ENCODE peak calls at places on chromosomes 1 and 21, in ten cellular contexts. J, A, P, F, T, H, S, B, V and W are unnamed samples.

GRCh38 chr1:54405894-54406293 is 300 bp downstream of the SSBP3 start:
- DNase-seq in J (no peak), A (no peak), P (no peak), F (no peak), T (peak), H (peak), S (no peak), B (no peak), V (no peak), W (no peak)

GRCh38 chr1:1128454-1129139 is 12.7 kb upstream of the C1orf159 start:
- DNase-seq in J (no peak), A (no peak), P (no peak), F (no peak), T (peak), H (no peak), S (peak), B (no peak), V (no peak), W (no peak)

GRCh38 chr1:236354330-236355147 is 39.5 kb upstream of the EDARADD start:
- DNase-seq in J (peak), A (no peak), P (no peak), F (no peak), T (no peak), H (no peak), S (no peak), B (no peak), V (no peak), W (no peak)

GRCh38 chr1:7380712-7381111 is 390.4 kb upstream of the VAMP3 start:
- DNase-seq in J (peak), A (no peak), P (no peak), F (no peak), T (no peak), H (no peak), S (no peak), B (no peak), V (no peak), W (no peak)

GRCh38 chr1:162118063-162118462 is 48.6 kb downstream of the NOS1AP start:
- DNase-seq in J (no peak), A (no peak), P (no peak), F (no peak), T (no peak), H (no peak), S (no peak), B (no peak), V (no peak), W (no peak)

GRCh38 chr1:2110738-2111673 is 60.8 kb downstream of the PRKCZ start:
- DNase-seq in J (no peak), A (no peak), P (peak), F (no peak), T (peak), H (peak), S (no peak), B (no peak), V (no peak), W (no peak)

GRCh38 chr1:3070304-3070653 is 1.3 kb downstream of the PRDM16 start:
- DNase-seq in J (no peak), A (no peak), P (peak), F (no peak), T (no peak), H (peak), S (no peak), B (no peak), V (no peak), W (no peak)

GRCh38 chr1:25610822-25611630 is 5.6 kb upstream of the MAN1C1 start:
- DNase-seq in J (no peak), A (no peak), P (no peak), F (no peak), T (no peak), H (no peak), S (no peak), B (no peak), V (no peak), W (peak)

GRCh38 chr1:62361426-62361825 is 42.2 kb upstream of the KANK4 start:
- DNase-seq in J (no peak), A (no peak), P (no peak), F (no peak), T (no peak), H (no peak), S (no peak), B (no peak), V (no peak), W (no peak)

GRCh38 chr1:43227138-43227836 is 42.5 kb upstream of the TMEM125 start:
- DNase-seq in J (peak), A (peak), P (peak), F (peak), T (peak), H (peak), S (peak), B (peak), V (peak), W (peak)

GRCh38 chr1:163670980-163671757 is 349.4 kb downstream of the NUF2 start:
- DNase-seq in J (no peak), A (no peak), P (no peak), F (no peak), T (no peak), H (no peak), S (no peak), B (no peak), V (no peak), W (no peak)

GRCh38 chr1:64110924-64111777 is 92.3 kb upstream of the UBE2U start:
- DNase-seq in J (peak), A (no peak), P (no peak), F (no peak), T (no peak), H (no peak), S (no peak), B (no peak), V (no peak), W (no peak)

GRCh38 chr1:162976628-162977027 is 92.5 kb upstream of the RGS4 start:
- DNase-seq in J (peak), A (no peak), P (no peak), F (no peak), T (no peak), H (no peak), S (no peak), B (no peak), V (no peak), W (no peak)

GRCh38 chr1:158117854-158118691 is 62.6 kb upstream of the CD1D start:
- DNase-seq in J (no peak), A (peak), P (no peak), F (no peak), T (no peak), H (peak), S (peak), B (no peak), V (peak), W (no peak)

GRCh38 chr1:58687516-58687915 is 12.3 kb downstream of the MYSM1 start:
- DNase-seq in J (no peak), A (no peak), P (no peak), F (no peak), T (no peak), H (peak), S (no peak), B (no peak), V (no peak), W (no peak)

GRCh38 chr1:242784807-242785206 is 260.3 kb upstream of the PLD5 start:
- DNase-seq in J (no peak), A (no peak), P (no peak), F (no peak), T (no peak), H (no peak), S (no peak), B (no peak), V (no peak), W (no peak)

GRCh38 chr1:156760796-156761104 is 6.6 kb upstream of the PRCC start:
- DNase-seq in J (no peak), A (no peak), P (no peak), F (no peak), T (no peak), H (no peak), S (no peak), B (no peak), V (no peak), W (no peak)

GRCh38 chr21:38955495-38955894 is 149.8 kb downstream of the ETS2 start:
- DNase-seq in J (peak), A (no peak), P (no peak), F (no peak), T (no peak), H (peak), S (peak), B (no peak), V (no peak), W (no peak)

GRCh38 chr21:44686843-44687561 is 5.0 kb upstream of the KRTAP12-1 start:
- DNase-seq in J (no peak), A (no peak), P (no peak), F (no peak), T (no peak), H (peak), S (no peak), B (no peak), V (no peak), W (no peak)

GRCh38 chr1:230356869-230357778 is 69.0 kb downstream of the PGBD5 start:
- DNase-seq in J (no peak), A (no peak), P (no peak), F (no peak), T (no peak), H (no peak), S (no peak), B (no peak), V (no peak), W (no peak)

GRCh38 chr1:215044151-215044550 is 38.4 kb upstream of the KCNK2 start:
- DNase-seq in J (no peak), A (no peak), P (no peak), F (no peak), T (no peak), H (no peak), S (no peak), B (no peak), V (no peak), W (no peak)

GRCh38 chr1:23168079-23168461 is 586 bp downstream of the LUZP1 start:
- DNase-seq in J (no peak), A (peak), P (peak), F (no peak), T (peak), H (peak), S (peak), B (no peak), V (peak), W (no peak)

GRCh38 chr1:109290998-109291397 is 8.1 kb upstream of the PSRC1 start:
- DNase-seq in J (no peak), A (no peak), P (no peak), F (no peak), T (no peak), H (no peak), S (no peak), B (no peak), V (no peak), W (no peak)

GRCh38 chr1:162159515-162159914 is 90.0 kb downstream of the NOS1AP start:
- DNase-seq in J (no peak), A (no peak), P (no peak), F (no peak), T (no peak), H (no peak), S (no peak), B (no peak), V (no peak), W (no peak)

GRCh38 chr1:38031513-38031866 is 15.1 kb downstream of the POU3F1 start:
- DNase-seq in J (no peak), A (no peak), P (no peak), F (no peak), T (no peak), H (no peak), S (no peak), B (no peak), V (no peak), W (no peak)

GRCh38 chr1:38029081-38029681 is 16.6 kb downstream of the UTP11 start:
- DNase-seq in J (no peak), A (no peak), P (peak), F (no peak), T (no peak), H (peak), S (no peak), B (no peak), V (peak), W (no peak)

GRCh38 chr1:38030596-38031512 is 15.7 kb downstream of the POU3F1 start:
- DNase-seq in J (no peak), A (no peak), P (no peak), F (no peak), T (peak), H (no peak), S (no peak), B (no peak), V (no peak), W (no peak)

GRCh38 chr1:38028671-38029070 is 16.1 kb downstream of the UTP11 start:
- DNase-seq in J (no peak), A (no peak), P (no peak), F (no peak), T (no peak), H (no peak), S (no peak), B (no peak), V (peak), W (no peak)

GRCh38 chr1:38029725-38030511 is 16.7 kb downstream of the POU3F1 start:
- DNase-seq in J (peak), A (peak), P (peak), F (no peak), T (peak), H (peak), S (no peak), B (no peak), V (peak), W (no peak)
- H3K27ac ChIP-seq in J (peak), A (no peak), P (peak), F (no peak), T (peak), H (peak), S (no peak), B (peak), V (peak), W (no peak)

GRCh38 chr21:34536311-34536710 is 24.3 kb upstream of the KCNE1 start:
- DNase-seq in J (no peak), A (no peak), P (no peak), F (no peak), T (no peak), H (no peak), S (no peak), B (no peak), V (no peak), W (no peak)
- H3K27ac ChIP-seq in J (no peak), A (no peak), P (no peak), F (no peak), T (no peak), H (peak), S (no peak), B (no peak), V (no peak), W (no peak)

DNA sequence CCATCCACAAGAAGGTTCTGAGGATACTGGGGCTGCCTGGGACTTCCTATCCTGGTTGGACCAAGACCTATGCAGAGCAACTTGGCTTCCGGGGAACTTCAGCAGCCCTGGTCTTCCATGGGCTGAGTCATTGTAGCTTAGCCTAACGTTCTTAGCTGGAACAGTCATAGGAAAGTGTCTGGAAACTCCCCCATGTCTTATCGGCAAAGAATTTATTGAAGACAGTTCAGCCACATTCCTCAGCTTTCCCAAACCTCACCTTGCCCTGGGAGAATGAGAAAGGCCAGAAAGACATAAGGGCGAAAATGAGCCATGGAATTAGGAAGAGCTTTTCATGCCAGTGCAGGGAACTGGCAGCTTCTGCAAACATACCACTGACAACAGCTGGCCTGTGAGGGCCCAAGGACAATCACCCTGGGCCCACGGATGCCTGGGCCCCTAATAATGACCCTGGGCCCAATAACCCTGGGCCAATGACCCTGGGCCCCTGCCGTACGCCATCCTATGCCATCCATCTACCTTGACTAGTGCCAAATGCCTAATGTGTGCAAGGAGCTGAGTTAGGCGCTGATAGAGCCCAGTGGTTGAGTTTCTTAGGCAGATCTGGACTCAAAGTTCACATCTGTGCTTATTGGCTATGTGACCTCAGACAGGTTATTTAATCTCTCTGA is 114.4 kb upstream of the GADD45A start:
- DNase-seq in J (peak), A (no peak), P (no peak), F (no peak), T (no peak), H (no peak), S (no peak), B (peak), V (no peak), W (no peak)
- H3K27ac ChIP-seq in J (peak), A (no peak), P (peak), F (peak), T (no peak), H (no peak), S (no peak), B (peak), V (no peak), W (no peak)

GRCh38 chr21:33300701-33301631 is 23.8 kb upstream of the IFNAR1 start:
- DNase-seq in J (no peak), A (no peak), P (no peak), F (no peak), T (no peak), H (no peak), S (no peak), B (no peak), V (no peak), W (no peak)

GRCh38 chr21:33302055-33302454 is 22.7 kb upstream of the IFNAR1 start:
- DNase-seq in J (no peak), A (no peak), P (no peak), F (no peak), T (no peak), H (no peak), S (no peak), B (no peak), V (no peak), W (no peak)

GRCh38 chr21:33299181-33299752 is 25.5 kb upstream of the IFNAR1 start:
- DNase-seq in J (peak), A (peak), P (no peak), F (no peak), T (no peak), H (no peak), S (no peak), B (no peak), V (peak), W (no peak)

GRCh38 chr21:33302796-33303195 is 22.0 kb upstream of the IFNAR1 start:
- DNase-seq in J (no peak), A (no peak), P (no peak), F (no peak), T (no peak), H (no peak), S (no peak), B (no peak), V (no peak), W (no peak)

DNA sequence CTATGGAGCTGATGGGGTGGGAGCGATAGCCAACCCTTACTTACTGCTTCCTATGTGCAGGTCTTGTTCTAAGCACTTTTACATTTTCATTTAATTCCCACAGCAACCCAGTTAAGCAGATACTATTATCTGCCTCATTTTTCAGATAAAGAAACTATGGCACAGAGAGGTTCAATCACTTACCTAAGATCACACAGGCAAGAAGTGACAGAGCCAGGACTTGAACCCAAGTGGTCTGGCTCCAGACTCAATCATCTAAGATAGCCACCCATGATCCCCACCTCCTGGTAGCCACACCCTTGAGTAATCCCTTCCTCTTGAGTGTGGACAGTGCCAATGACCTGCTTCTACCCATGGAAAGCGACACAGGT is 23.2 kb upstream of the IFNAR1 start:
- DNase-seq in J (no peak), A (no peak), P (no peak), F (no peak), T (no peak), H (no peak), S (no peak), B (no peak), V (no peak), W (no peak)
- H3K27ac ChIP-seq in J (no peak), A (no peak), P (peak), F (no peak), T (peak), H (peak), S (peak), B (no peak), V (no peak), W (peak)

DNA sequence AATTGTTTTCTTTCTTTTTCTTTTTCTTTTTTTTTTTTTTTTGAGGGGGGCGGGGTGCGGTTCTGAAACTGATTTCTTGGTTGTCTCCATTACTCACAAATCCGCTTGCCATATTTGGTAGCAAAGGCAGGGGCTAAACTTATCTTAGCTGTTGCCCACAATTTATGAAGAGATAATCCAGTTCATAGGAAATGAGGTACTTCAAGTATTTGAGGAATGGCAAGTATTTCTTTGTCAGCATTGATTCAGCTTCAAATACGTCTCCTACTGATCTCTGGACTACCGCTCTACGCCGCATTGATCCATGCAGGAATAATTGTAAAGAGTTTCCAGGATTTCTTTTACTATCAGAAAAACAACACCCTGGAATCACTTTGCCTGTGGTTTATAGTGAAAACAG is 289.2 kb upstream of the DPYD start:
- DNase-seq in J (no peak), A (no peak), P (no peak), F (no peak), T (no peak), H (no peak), S (no peak), B (peak), V (no peak), W (no peak)
- H3K27ac ChIP-seq in J (no peak), A (no peak), P (no peak), F (no peak), T (no peak), H (no peak), S (no peak), B (peak), V (no peak), W (no peak)

DNA sequence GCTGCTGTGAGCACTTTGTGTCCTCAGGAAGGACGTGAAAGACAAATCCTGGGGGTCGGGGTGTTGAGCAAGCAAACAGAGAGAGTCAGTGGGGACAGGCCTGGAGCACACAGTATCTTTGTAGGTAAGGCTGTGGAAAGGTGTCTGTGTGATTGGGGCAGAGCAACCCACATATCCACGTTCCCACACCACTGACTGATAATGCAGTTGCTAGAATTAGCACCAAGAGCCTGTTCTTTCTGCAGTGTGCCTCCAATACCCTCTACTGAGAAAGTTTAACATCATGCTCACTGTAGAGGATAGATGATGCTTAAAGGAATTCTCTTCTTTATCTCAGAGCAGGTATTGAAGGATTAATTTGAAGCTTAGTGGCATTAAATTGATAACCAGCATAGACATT is 161.1 kb downstream of the PIK3R3 start:
- DNase-seq in J (no peak), A (no peak), P (no peak), F (no peak), T (no peak), H (no peak), S (no peak), B (no peak), V (no peak), W (no peak)
- H3K27ac ChIP-seq in J (no peak), A (no peak), P (no peak), F (no peak), T (no peak), H (peak), S (peak), B (no peak), V (no peak), W (no peak)

GRCh38 chr1:164886101-164886500 is 327.1 kb downstream of the PBX1 start:
- DNase-seq in J (no peak), A (no peak), P (no peak), F (no peak), T (no peak), H (no peak), S (no peak), B (no peak), V (no peak), W (no peak)
- H3K27ac ChIP-seq in J (no peak), A (no peak), P (no peak), F (no peak), T (no peak), H (no peak), S (no peak), B (no peak), V (no peak), W (no peak)

DNA sequence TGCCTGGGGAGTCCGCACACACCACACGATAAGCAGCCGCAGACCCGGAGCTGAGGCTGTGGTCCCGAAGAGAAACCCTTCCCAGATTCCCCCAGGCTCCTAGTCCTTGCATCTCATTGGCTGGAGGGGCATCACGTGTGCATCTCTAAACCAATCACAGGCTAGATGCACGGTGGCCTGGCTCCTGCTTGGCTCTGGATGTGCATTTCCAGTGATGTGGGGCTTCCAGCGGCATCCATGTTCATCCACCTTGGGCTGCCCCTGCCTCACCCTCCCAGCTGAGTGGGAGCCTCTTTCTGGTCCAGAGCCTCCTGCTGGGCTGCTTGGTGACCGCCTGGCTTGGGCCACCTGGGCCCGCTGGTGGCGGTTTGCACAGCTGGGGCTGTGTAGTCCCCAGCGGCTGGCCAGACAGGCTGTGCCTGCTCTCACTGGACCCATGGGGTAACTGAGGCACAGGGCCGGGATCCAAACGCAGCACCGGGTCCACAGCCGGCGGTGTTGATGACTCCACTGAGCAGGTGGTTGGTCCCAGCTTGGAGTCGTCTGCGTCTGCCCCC is 41.1 kb downstream of the COL6A1 start:
- DNase-seq in J (no peak), A (no peak), P (peak), F (no peak), T (no peak), H (peak), S (no peak), B (no peak), V (peak), W (no peak)
- H3K27ac ChIP-seq in J (no peak), A (no peak), P (no peak), F (no peak), T (no peak), H (no peak), S (peak), B (no peak), V (no peak), W (no peak)

GRCh38 chr1:77232829-77233228 is 13.6 kb upstream of the PIGK start:
- DNase-seq in J (no peak), A (no peak), P (no peak), F (no peak), T (no peak), H (no peak), S (no peak), B (no peak), V (no peak), W (no peak)
- H3K27ac ChIP-seq in J (no peak), A (no peak), P (no peak), F (no peak), T (no peak), H (no peak), S (no peak), B (no peak), V (no peak), W (no peak)